ENCODE peak calls at places on chromosomes 5 and 9, in eight cellular contexts. U is NCI-H774; O is immature natural killer cell; L is kidney tubule cell; R is osteoblast; M is DMS153; G is Kasumi-1; W is stimulated activated CD4-positive, alpha-beta T cell treated with anti-CD3 and anti-CD28 coated beads, Interleukin-4, amount 100 ng/mL, for 1 hour. Z is an unnamed sample.

GRCh38 chr9:614421-614820 is 227.1 kb upstream of the DMRT1 start:
- DNase-seq in U (no peak), O (no peak), L (peak; percentile 66), R (no peak), M (no peak), G (peak; percentile 7), W (no peak), Z (no peak)

GRCh38 chr5:31492824-31493223 is 39.1 kb downstream of the DROSHA start:
- DNase-seq in U (peak; percentile 8), O (no peak), L (peak; percentile 9), R (no peak), M (no peak), G (no peak), W (no peak), Z (no peak)

GRCh38 chr9:124290743-124291554 is 33.2 kb downstream of the NEK6 start:
- DNase-seq in U (no peak), O (no peak), L (no peak), R (peak; percentile 82), M (no peak), G (peak; percentile 76), W (no peak), Z (no peak)

GRCh38 chr9:9257999-9258398 is 1354.8 kb downstream of the PTPRD start:
- DNase-seq in U (peak; percentile 39), O (no peak), L (no peak), R (no peak), M (peak; percentile 12), G (no peak), W (no peak), Z (peak; percentile 4)

GRCh38 chr5:149937610-149938009 is 7.0 kb downstream of the PDE6A start:
- DNase-seq in U (peak; percentile 88), O (no peak), L (peak; percentile 89), R (no peak), M (peak; percentile 86), G (no peak), W (no peak), Z (peak; percentile 96)

GRCh38 chr5:118405650-118406061 is 582.7 kb downstream of the DTWD2 start:
- DNase-seq in U (peak; percentile 5), O (no peak), L (no peak), R (no peak), M (no peak), G (no peak), W (no peak), Z (no peak)

GRCh38 chr5:33439905-33440481 is 772 bp upstream of the TARS1 start:
- DNase-seq in U (no peak), O (no peak), L (no peak), R (no peak), M (no peak), G (peak; percentile 84), W (no peak), Z (peak; percentile 44)

GRCh38 chr5:109880907-109881685 is 191.4 kb downstream of the MAN2A1 start:
- DNase-seq in U (no peak), O (no peak), L (peak; percentile 12), R (no peak), M (peak; percentile 1), G (no peak), W (no peak), Z (no peak)

GRCh38 chr9:109083813-109084405 is 35.8 kb downstream of the TMEM245 start:
- DNase-seq in U (no peak), O (no peak), L (no peak), R (no peak), M (no peak), G (no peak), W (no peak), Z (no peak)

GRCh38 chr9:3569529-3569928 is 43.7 kb upstream of the RFX3 start:
- DNase-seq in U (no peak), O (no peak), L (no peak), R (no peak), M (no peak), G (no peak), W (no peak), Z (no peak)

GRCh38 chr5:66932446-66932845 is 264.2 kb downstream of the CD180 start:
- DNase-seq in U (no peak), O (no peak), L (peak; percentile 59), R (no peak), M (no peak), G (no peak), W (no peak), Z (no peak)

GRCh38 chr9:74458832-74459231 is 38.3 kb upstream of the RORB start:
- DNase-seq in U (no peak), O (no peak), L (no peak), R (peak; percentile 18), M (no peak), G (no peak), W (no peak), Z (no peak)

GRCh38 chr5:161530700-161531099 is 15.8 kb downstream of the GABRB2 start:
- DNase-seq in U (no peak), O (no peak), L (no peak), R (no peak), M (no peak), G (no peak), W (no peak), Z (peak; percentile 19)

GRCh38 chr5:91077623-91078022 is 305.5 kb downstream of the ARRDC3 start:
- DNase-seq in U (no peak), O (no peak), L (peak; percentile 68), R (no peak), M (no peak), G (no peak), W (no peak), Z (no peak)

GRCh38 chr9:135615666-135616620 is 23.4 kb downstream of the GLT6D1 start:
- DNase-seq in U (no peak), O (no peak), L (no peak), R (peak; percentile 79), M (no peak), G (no peak), W (no peak), Z (no peak)

GRCh38 chr5:56829137-56829536 is 13.8 kb downstream of the MAP3K1 start:
- DNase-seq in U (no peak), O (no peak), L (peak; percentile 86), R (no peak), M (no peak), G (no peak), W (peak; percentile 63), Z (no peak)

Z was measured in NCI-H345.